ENCODE peak calls at places on chromosomes 16 and 17, in seven cellular contexts. One of them, this sample, is unnamed.

GRCh38 chr16:30381351-30382041 is 865 bp downstream of the SEPTIN1 start:
- DNase-seq in T follicular helper cell: no peak
- DNase-seq in uterus: no peak
- DNase-seq in dorsolateral prefrontal cortex: no peak
- DNase-seq in fibroblast of the conjunctiva: no peak
- DNase-seq in Calu3: no peak
- DNase-seq in NCI-H1092 treated with DMSO at 0.1 percent for 48 hours: no peak
- DNase-seq in this sample: no peak

GRCh38 chr16:85492617-85492957 is 120.5 kb upstream of the GSE1 start:
- DNase-seq in T follicular helper cell: no peak
- DNase-seq in uterus: no peak
- DNase-seq in dorsolateral prefrontal cortex: no peak
- DNase-seq in fibroblast of the conjunctiva: no peak
- DNase-seq in Calu3: no peak
- DNase-seq in NCI-H1092 treated with DMSO at 0.1 percent for 48 hours: no peak
- DNase-seq in this sample: no peak

GRCh38 chr17:4247981-4248388 is 15.8 kb downstream of the ANKFY1 start:
- DNase-seq in T follicular helper cell: no peak
- DNase-seq in uterus: no peak
- DNase-seq in dorsolateral prefrontal cortex: no peak
- DNase-seq in fibroblast of the conjunctiva: no peak
- DNase-seq in Calu3: peak
- DNase-seq in NCI-H1092 treated with DMSO at 0.1 percent for 48 hours: no peak
- DNase-seq in this sample: no peak

GRCh38 chr17:62187681-62188080 is 122.6 kb upstream of the MED13 start:
- DNase-seq in T follicular helper cell: no peak
- DNase-seq in uterus: no peak
- DNase-seq in dorsolateral prefrontal cortex: no peak
- DNase-seq in fibroblast of the conjunctiva: no peak
- DNase-seq in Calu3: no peak
- DNase-seq in NCI-H1092 treated with DMSO at 0.1 percent for 48 hours: no peak
- DNase-seq in this sample: no peak

GRCh38 chr17:80389011-80389995 is 25.7 kb upstream of the ENDOV start:
- DNase-seq in T follicular helper cell: no peak
- DNase-seq in uterus: no peak
- DNase-seq in dorsolateral prefrontal cortex: no peak
- DNase-seq in fibroblast of the conjunctiva: peak
- DNase-seq in Calu3: no peak
- DNase-seq in NCI-H1092 treated with DMSO at 0.1 percent for 48 hours: no peak
- DNase-seq in this sample: no peak

GRCh38 chr17:65696739-65697394 is 135.4 kb upstream of the AXIN2 start:
- DNase-seq in T follicular helper cell: no peak
- DNase-seq in uterus: peak
- DNase-seq in dorsolateral prefrontal cortex: no peak
- DNase-seq in fibroblast of the conjunctiva: no peak
- DNase-seq in Calu3: no peak
- DNase-seq in NCI-H1092 treated with DMSO at 0.1 percent for 48 hours: no peak
- DNase-seq in this sample: peak

GRCh38 chr17:27384261-27384701 is 72.0 kb upstream of the KSR1 start:
- DNase-seq in T follicular helper cell: no peak
- DNase-seq in uterus: peak
- DNase-seq in dorsolateral prefrontal cortex: peak
- DNase-seq in fibroblast of the conjunctiva: peak
- DNase-seq in Calu3: peak
- DNase-seq in NCI-H1092 treated with DMSO at 0.1 percent for 48 hours: peak
- DNase-seq in this sample: peak

GRCh38 chr17:40500709-40501108 is 714 bp downstream of the TNS4 start:
- DNase-seq in T follicular helper cell: no peak
- DNase-seq in uterus: no peak
- DNase-seq in dorsolateral prefrontal cortex: no peak
- DNase-seq in fibroblast of the conjunctiva: no peak
- DNase-seq in Calu3: no peak
- DNase-seq in NCI-H1092 treated with DMSO at 0.1 percent for 48 hours: no peak
- DNase-seq in this sample: no peak

GRCh38 chr16:11689031-11689840 is 21.0 kb downstream of the SNN start:
- DNase-seq in T follicular helper cell: no peak
- DNase-seq in uterus: peak
- DNase-seq in dorsolateral prefrontal cortex: no peak
- DNase-seq in fibroblast of the conjunctiva: no peak
- DNase-seq in Calu3: no peak
- DNase-seq in NCI-H1092 treated with DMSO at 0.1 percent for 48 hours: no peak
- DNase-seq in this sample: no peak

GRCh38 chr17:29193146-29193545 is 12.9 kb upstream of the MYO18A start:
- DNase-seq in T follicular helper cell: no peak
- DNase-seq in uterus: no peak
- DNase-seq in dorsolateral prefrontal cortex: no peak
- DNase-seq in fibroblast of the conjunctiva: no peak
- DNase-seq in Calu3: no peak
- DNase-seq in NCI-H1092 treated with DMSO at 0.1 percent for 48 hours: no peak
- DNase-seq in this sample: no peak

GRCh38 chr16:71441348-71441781 is 489 bp downstream of the TLE7 start:
- DNase-seq in T follicular helper cell: peak
- DNase-seq in uterus: no peak
- DNase-seq in dorsolateral prefrontal cortex: no peak
- DNase-seq in fibroblast of the conjunctiva: no peak
- DNase-seq in Calu3: no peak
- DNase-seq in NCI-H1092 treated with DMSO at 0.1 percent for 48 hours: no peak
- DNase-seq in this sample: no peak

GRCh38 chr17:14774774-14775173 is 473.9 kb downstream of the HS3ST3B1 start:
- DNase-seq in T follicular helper cell: no peak
- DNase-seq in uterus: no peak
- DNase-seq in dorsolateral prefrontal cortex: no peak
- DNase-seq in fibroblast of the conjunctiva: no peak
- DNase-seq in Calu3: no peak
- DNase-seq in NCI-H1092 treated with DMSO at 0.1 percent for 48 hours: no peak
- DNase-seq in this sample: no peak

GRCh38 chr17:74274060-74274702 is at the start of gene DNAI2:
- DNase-seq in T follicular helper cell: no peak
- DNase-seq in uterus: no peak
- DNase-seq in dorsolateral prefrontal cortex: no peak
- DNase-seq in fibroblast of the conjunctiva: no peak
- DNase-seq in Calu3: no peak
- DNase-seq in NCI-H1092 treated with DMSO at 0.1 percent for 48 hours: peak
- DNase-seq in this sample: no peak

GRCh38 chr16:23826528-23827244 is 9.1 kb upstream of the PRKCB start:
- DNase-seq in T follicular helper cell: no peak
- DNase-seq in uterus: no peak
- DNase-seq in dorsolateral prefrontal cortex: no peak
- DNase-seq in fibroblast of the conjunctiva: no peak
- DNase-seq in Calu3: no peak
- DNase-seq in NCI-H1092 treated with DMSO at 0.1 percent for 48 hours: no peak
- DNase-seq in this sample: no peak

GRCh38 chr16:1295465-1295864 is 14.0 kb upstream of the UBE2I start:
- DNase-seq in T follicular helper cell: no peak
- DNase-seq in uterus: no peak
- DNase-seq in dorsolateral prefrontal cortex: no peak
- DNase-seq in fibroblast of the conjunctiva: no peak
- DNase-seq in Calu3: no peak
- DNase-seq in NCI-H1092 treated with DMSO at 0.1 percent for 48 hours: no peak
- DNase-seq in this sample: no peak

GRCh38 chr17:33227911-33228310 is 65.2 kb downstream of the ASIC2 start:
- DNase-seq in T follicular helper cell: no peak
- DNase-seq in uterus: no peak
- DNase-seq in dorsolateral prefrontal cortex: no peak
- DNase-seq in fibroblast of the conjunctiva: no peak
- DNase-seq in Calu3: no peak
- DNase-seq in NCI-H1092 treated with DMSO at 0.1 percent for 48 hours: no peak
- DNase-seq in this sample: no peak

GRCh38 chr16:87132361-87133014 is 184.7 kb downstream of the C16orf95 start:
- DNase-seq in T follicular helper cell: no peak
- DNase-seq in uterus: no peak
- DNase-seq in dorsolateral prefrontal cortex: peak
- DNase-seq in fibroblast of the conjunctiva: peak
- DNase-seq in Calu3: peak
- DNase-seq in NCI-H1092 treated with DMSO at 0.1 percent for 48 hours: no peak
- DNase-seq in this sample: no peak

GRCh38 chr17:36888236-36888957 is 48.9 kb upstream of the LHX1 start:
- DNase-seq in T follicular helper cell: no peak
- DNase-seq in uterus: no peak
- DNase-seq in dorsolateral prefrontal cortex: no peak
- DNase-seq in fibroblast of the conjunctiva: no peak
- DNase-seq in Calu3: no peak
- DNase-seq in NCI-H1092 treated with DMSO at 0.1 percent for 48 hours: peak
- DNase-seq in this sample: no peak

GRCh38 chr16:18803569-18804462 is 2.5 kb upstream of the ARL6IP1 start:
- DNase-seq in T follicular helper cell: no peak
- DNase-seq in uterus: no peak
- DNase-seq in dorsolateral prefrontal cortex: no peak
- DNase-seq in fibroblast of the conjunctiva: peak
- DNase-seq in Calu3: no peak
- DNase-seq in NCI-H1092 treated with DMSO at 0.1 percent for 48 hours: no peak
- DNase-seq in this sample: no peak

GRCh38 chr17:81194225-81194760 is 28.3 kb upstream of the AATK start:
- DNase-seq in T follicular helper cell: no peak
- DNase-seq in uterus: no peak
- DNase-seq in dorsolateral prefrontal cortex: no peak
- DNase-seq in fibroblast of the conjunctiva: no peak
- DNase-seq in Calu3: no peak
- DNase-seq in NCI-H1092 treated with DMSO at 0.1 percent for 48 hours: no peak
- DNase-seq in this sample: no peak

This sample was measured in T1000.